ENCODE peak calls at places on chromosomes 2 and 18, in five cellular contexts. One of them, this sample, is unnamed. For H3K9me3, the result is how much of the 10 kb centered on the place peaks cover.

GRCh38 chr2:148999451-148999891 is 39.0 kb upstream of the LYPD6B start:
- DNase-seq in lower lobe of right lung: no peak
- DNase-seq in adrenal gland: no peak
- DNase-seq in psoas muscle: no peak
- DNase-seq in Karpas-422: no peak
- DNase-seq in this sample: no peak

GRCh38 chr2:11674983-11675382 is 5.0 kb upstream of the NTSR2 start:
- DNase-seq in adrenal gland: no peak
- DNase-seq in psoas muscle: no peak
- DNase-seq in lower lobe of right lung: no peak
- DNase-seq in Karpas-422: no peak
- DNase-seq in this sample: no peak

GRCh38 chr2:148812306-148812705 is 62.7 kb upstream of the KIF5C start:
- DNase-seq in lower lobe of right lung: no peak
- DNase-seq in adrenal gland: peak
- DNase-seq in Karpas-422: no peak
- DNase-seq in psoas muscle: no peak
- DNase-seq in this sample: no peak

GRCh38 chr2:159124931-159125467 is 156.6 kb downstream of the TANC1 start:
- DNase-seq in Karpas-422: no peak
- DNase-seq in lower lobe of right lung: no peak
- DNase-seq in psoas muscle: no peak
- DNase-seq in adrenal gland: no peak
- DNase-seq in this sample: no peak

GRCh38 chr18:11995445-11996189 is 14.3 kb downstream of the IMPA2 start:
- DNase-seq in adrenal gland: peak
- DNase-seq in Karpas-422: peak
- DNase-seq in psoas muscle: peak
- DNase-seq in lower lobe of right lung: peak
- DNase-seq in this sample: peak

GRCh38 chr2:25632396-25632795 is 41.0 kb downstream of the DTNB start:
- DNase-seq in psoas muscle: no peak
- DNase-seq in lower lobe of right lung: no peak
- DNase-seq in Karpas-422: no peak
- DNase-seq in adrenal gland: no peak
- DNase-seq in this sample: no peak

GRCh38 chr2:637804-638203 is 39.4 kb downstream of the TMEM18 start:
- DNase-seq in Karpas-422: no peak
- DNase-seq in adrenal gland: no peak
- DNase-seq in lower lobe of right lung: no peak
- DNase-seq in psoas muscle: no peak
- DNase-seq in this sample: no peak

GRCh38 chr2:10162586-10163497 is 40.3 kb downstream of the RRM2 start:
- DNase-seq in lower lobe of right lung: no peak
- DNase-seq in psoas muscle: no peak
- DNase-seq in adrenal gland: no peak
- DNase-seq in Karpas-422: peak
- DNase-seq in this sample: no peak

GRCh38 chr2:240930096-240930630 is 24.0 kb downstream of the CROCC2 start:
- DNase-seq in lower lobe of right lung: peak
- DNase-seq in Karpas-422: no peak
- DNase-seq in psoas muscle: peak
- DNase-seq in adrenal gland: no peak
- DNase-seq in this sample: no peak

GRCh38 chr18:43819397-43819796 is 542.1 kb upstream of the SYT4 start:
- DNase-seq in lower lobe of right lung: no peak
- DNase-seq in Karpas-422: no peak
- DNase-seq in psoas muscle: no peak
- DNase-seq in adrenal gland: no peak
- DNase-seq in this sample: no peak
- H3K9me3 ChIP-seq in lower lobe of right lung: under half
- H3K9me3 ChIP-seq in Karpas-422: under half
- H3K9me3 ChIP-seq in psoas muscle: under half
- H3K9me3 ChIP-seq in adrenal gland: under half
- H3K9me3 ChIP-seq in this sample: under half

GRCh38 chr18:7568426-7568825 is 1.3 kb downstream of the PTPRM start:
- DNase-seq in psoas muscle: peak
- DNase-seq in lower lobe of right lung: peak
- DNase-seq in Karpas-422: no peak
- DNase-seq in adrenal gland: peak
- DNase-seq in this sample: no peak
- H3K27ac ChIP-seq in psoas muscle: peak
- H3K27ac ChIP-seq in lower lobe of right lung: peak
- H3K27ac ChIP-seq in Karpas-422: no peak
- H3K27ac ChIP-seq in adrenal gland: no peak
- H3K27ac ChIP-seq in this sample: no peak

GRCh38 chr2:172533687-172534086 is 22.2 kb upstream of the PDK1 start:
- DNase-seq in lower lobe of right lung: no peak
- DNase-seq in psoas muscle: no peak
- DNase-seq in adrenal gland: no peak
- DNase-seq in Karpas-422: no peak
- DNase-seq in this sample: no peak
- H3K9me3 ChIP-seq in lower lobe of right lung: under half
- H3K9me3 ChIP-seq in psoas muscle: under half
- H3K9me3 ChIP-seq in adrenal gland: under half
- H3K9me3 ChIP-seq in Karpas-422: under half
- H3K9me3 ChIP-seq in this sample: under half

GRCh38 chr2:126658910-126659613 is 3.1 kb downstream of the GYPC start:
- DNase-seq in Karpas-422: peak
- DNase-seq in psoas muscle: peak
- DNase-seq in lower lobe of right lung: peak
- DNase-seq in adrenal gland: peak
- DNase-seq in this sample: peak
- H3K27ac ChIP-seq in Karpas-422: peak
- H3K27ac ChIP-seq in psoas muscle: peak
- H3K27ac ChIP-seq in lower lobe of right lung: peak
- H3K27ac ChIP-seq in adrenal gland: peak
- H3K27ac ChIP-seq in this sample: peak

DNA sequence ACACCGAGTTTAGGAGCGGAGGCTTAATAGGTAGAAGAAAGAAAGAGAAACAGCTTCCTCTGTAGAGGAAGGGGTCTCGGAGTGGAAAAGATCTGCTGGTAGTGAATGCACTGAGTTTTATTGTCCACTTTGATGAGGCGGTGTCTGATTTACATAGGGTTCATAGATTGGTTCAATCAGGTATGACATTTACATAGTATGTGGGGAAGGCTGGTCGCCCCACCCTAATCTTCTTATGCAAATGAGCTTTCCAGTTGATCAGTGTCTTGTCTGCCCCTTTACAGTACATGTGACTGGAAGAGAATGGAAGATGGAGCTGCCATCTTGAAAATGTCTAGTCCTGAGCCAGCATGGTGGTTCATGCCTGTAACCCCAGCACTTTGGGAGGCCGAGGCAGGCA is 19.9 kb upstream of the CNOT11 start:
- DNase-seq in lower lobe of right lung: no peak
- DNase-seq in psoas muscle: no peak
- DNase-seq in Karpas-422: no peak
- DNase-seq in adrenal gland: no peak
- DNase-seq in this sample: no peak
- H3K9me3 ChIP-seq in lower lobe of right lung: under half
- H3K9me3 ChIP-seq in psoas muscle: under half
- H3K9me3 ChIP-seq in Karpas-422: under half
- H3K9me3 ChIP-seq in adrenal gland: under half
- H3K9me3 ChIP-seq in this sample: under half

DNA sequence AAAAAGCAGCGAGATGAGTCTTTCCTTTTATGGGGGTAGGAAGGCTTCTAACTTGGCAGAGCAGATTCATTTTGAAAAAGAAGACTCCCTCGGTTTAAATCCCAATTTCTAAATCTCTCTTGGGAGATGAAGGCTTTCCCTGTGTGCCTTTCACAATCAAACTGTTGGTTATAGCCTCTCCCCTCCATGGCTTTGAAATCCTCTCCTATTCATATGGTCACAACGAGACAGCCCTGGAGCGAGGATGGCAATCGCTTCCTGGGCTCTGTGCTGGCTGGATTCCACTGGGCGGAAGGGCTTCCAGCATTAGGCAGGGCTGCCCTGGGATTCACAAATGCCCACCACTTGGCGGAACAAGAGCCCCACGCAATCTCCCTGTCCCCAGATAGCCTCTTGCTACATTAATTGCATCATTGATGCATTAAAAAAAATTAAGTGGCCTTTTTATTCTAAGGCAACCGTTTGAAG is 1.6 kb downstream of the CAVIN2 start:
- DNase-seq in lower lobe of right lung: peak
- DNase-seq in Karpas-422: no peak
- DNase-seq in psoas muscle: peak
- DNase-seq in adrenal gland: no peak
- DNase-seq in this sample: no peak
- H3K27ac ChIP-seq in lower lobe of right lung: peak
- H3K27ac ChIP-seq in Karpas-422: peak
- H3K27ac ChIP-seq in psoas muscle: peak
- H3K27ac ChIP-seq in adrenal gland: no peak
- H3K27ac ChIP-seq in this sample: no peak

GRCh38 chr2:47457268-47457667 is 54.3 kb downstream of the MSH2 start:
- DNase-seq in psoas muscle: no peak
- DNase-seq in adrenal gland: no peak
- DNase-seq in lower lobe of right lung: no peak
- DNase-seq in Karpas-422: no peak
- DNase-seq in this sample: no peak
- H3K9me3 ChIP-seq in psoas muscle: under half
- H3K9me3 ChIP-seq in adrenal gland: under half
- H3K9me3 ChIP-seq in lower lobe of right lung: under half
- H3K9me3 ChIP-seq in Karpas-422: under half
- H3K9me3 ChIP-seq in this sample: under half

DNA sequence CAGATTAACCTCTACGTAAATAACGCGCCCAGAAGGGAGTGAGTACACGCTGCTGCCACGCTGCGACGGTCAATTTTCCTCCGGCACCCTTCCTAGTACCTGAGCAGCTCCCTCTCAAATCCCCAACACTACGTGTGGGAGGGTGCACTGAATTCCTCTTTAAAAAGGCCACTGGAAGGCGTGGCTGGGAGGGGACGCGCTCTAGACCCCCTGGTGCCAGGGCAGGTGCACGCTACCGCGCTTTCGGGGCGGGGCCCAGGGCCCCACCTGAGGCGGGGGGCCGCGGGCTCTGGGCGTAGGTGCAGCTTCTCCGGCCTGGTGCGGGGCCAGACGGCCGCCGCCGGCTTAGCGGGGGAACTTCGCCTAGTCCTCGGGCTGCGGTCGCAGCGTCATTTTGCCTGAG is 668 bp upstream of the ANKRD12 start:
- DNase-seq in psoas muscle: no peak
- DNase-seq in adrenal gland: no peak
- DNase-seq in Karpas-422: peak
- DNase-seq in lower lobe of right lung: no peak
- DNase-seq in this sample: no peak
- H3K27ac ChIP-seq in psoas muscle: peak
- H3K27ac ChIP-seq in adrenal gland: peak
- H3K27ac ChIP-seq in Karpas-422: peak
- H3K27ac ChIP-seq in lower lobe of right lung: peak
- H3K27ac ChIP-seq in this sample: peak

DNA sequence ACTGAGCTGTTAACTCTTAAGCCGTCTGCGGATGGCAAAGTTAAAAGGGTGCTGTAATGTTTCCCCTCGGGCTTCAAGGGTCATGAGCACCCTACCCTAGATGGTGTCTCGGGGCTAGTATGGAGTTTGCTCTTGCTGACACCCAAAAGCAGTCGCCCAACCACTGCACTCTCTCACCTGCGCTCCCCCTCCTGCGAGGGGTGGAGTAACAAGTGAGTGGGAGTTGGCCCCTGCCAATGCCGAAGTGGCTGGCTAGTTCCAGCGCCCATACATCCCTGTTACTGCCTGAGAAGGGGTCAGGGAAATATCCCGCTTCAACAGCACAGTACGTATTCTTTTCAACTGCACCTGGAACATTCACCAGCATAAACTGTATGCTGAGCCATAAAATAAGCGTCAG is 47.5 kb downstream of the FAM117B start:
- DNase-seq in psoas muscle: no peak
- DNase-seq in lower lobe of right lung: no peak
- DNase-seq in adrenal gland: no peak
- DNase-seq in Karpas-422: no peak
- DNase-seq in this sample: no peak
- H3K9me3 ChIP-seq in psoas muscle: under half
- H3K9me3 ChIP-seq in lower lobe of right lung: under half
- H3K9me3 ChIP-seq in adrenal gland: under half
- H3K9me3 ChIP-seq in Karpas-422: under half
- H3K9me3 ChIP-seq in this sample: under half

This sample was measured in CD4-positive, CD25-positive, alpha-beta regulatory T cell.